ENCODE peak calls at places on chromosomes 4 and X, in six cellular contexts. Y is hepatocyte, L is neuronal stem cell, A is heart right ventricle, Z is OCI-LY7, I is breast epithelium. F is an unnamed sample.

GRCh38 chr4:86043755-86044592 is 315.9 kb downstream of the MAPK10 start:
- DNase-seq in Y (peak; percentile 60), L (peak; percentile 17), I (no peak), Z (peak; percentile 57), A (peak; percentile 46), F (peak; percentile 13)

GRCh38 chr4:5758741-5759140 is 47.7 kb downstream of the EVC start:
- DNase-seq in Y (peak; percentile 58), Z (no peak), A (no peak), I (no peak), L (no peak), F (no peak)

GRCh38 chrX:151902813-151903591 is 9.7 kb upstream of the MAGEA4 start:
- DNase-seq in Y (peak; percentile 71), A (peak; percentile 14), Z (no peak), I (no peak), L (no peak), F (no peak)

GRCh38 chr4:113822555-113823290 is 61.2 kb upstream of the CAMK2D start:
- DNase-seq in Y (no peak), A (no peak), L (no peak), I (no peak), Z (no peak), F (no peak)

GRCh38 chr4:4384837-4385236 is 2.1 kb upstream of the NSG1 start:
- DNase-seq in Z (peak; percentile 49), A (no peak), I (no peak), L (peak; percentile 52), Y (no peak), F (peak; percentile 71)

GRCh38 chrX:150486011-150486410 is 82.4 kb upstream of the MTM1 start:
- DNase-seq in Z (peak; percentile 33), I (no peak), Y (peak; percentile 51), A (peak; percentile 25), L (no peak), F (no peak)

GRCh38 chr4:100493756-100494155 is 24.1 kb downstream of the EMCN start:
- DNase-seq in A (no peak), Y (no peak), L (no peak), I (no peak), Z (no peak), F (no peak)

GRCh38 chr4:104408893-104409292 is 85.8 kb downstream of the CXXC4 start:
- DNase-seq in A (no peak), I (no peak), Y (no peak), Z (no peak), L (no peak), F (no peak)

GRCh38 chrX:103554687-103555417 is 30.5 kb upstream of the TCEAL4 start:
- DNase-seq in I (no peak), Z (peak; percentile 78), L (peak; percentile 73), A (peak; percentile 21), Y (peak; percentile 73), F (peak; percentile 50)

GRCh38 chr4:43339435-43339834 is 446.9 kb downstream of the GRXCR1 start:
- DNase-seq in A (no peak), L (no peak), I (no peak), Y (no peak), Z (no peak), F (no peak)

GRCh38 chrX:103878466-103879151 is 46.6 kb upstream of the RAB9B start:
- DNase-seq in I (no peak), A (peak; percentile 11), Y (peak; percentile 30), L (no peak), Z (no peak), F (no peak)

GRCh38 chrX:41084360-41085104 is 713 bp upstream of the USP9X start:
- DNase-seq in A (peak; percentile 95), Y (peak; percentile 97), I (peak; percentile 95), Z (peak; percentile 91), L (peak; percentile 94), F (peak; percentile 63)

GRCh38 chr4:169305651-169306050 is 34.9 kb upstream of the SH3RF1 start:
- DNase-seq in Y (no peak), A (peak; percentile 20), Z (no peak), L (no peak), I (no peak), F (no peak)

GRCh38 chr4:25030283-25031076 is at the start of gene LGI2:
- DNase-seq in I (no peak), Z (no peak), Y (peak; percentile 73), L (peak; percentile 33), A (peak; percentile 44), F (no peak)

GRCh38 chr4:146814736-146815135 is 130.9 kb downstream of the TTC29 start:
- DNase-seq in L (no peak), Z (no peak), Y (no peak), I (no peak), A (no peak), F (no peak)

GRCh38 chr4:498328-498919 is 532 bp downstream of the ZNF721 start:
- DNase-seq in I (no peak), Y (no peak), L (no peak), A (no peak), Z (no peak), F (no peak)

GRCh38 chr4:88690355-88690754 is 7.3 kb downstream of the NAP1L5 start:
- DNase-seq in Z (no peak), I (no peak), Y (no peak), A (no peak), L (no peak), F (no peak)

GRCh38 chr4:88693792-88694191 is 3.8 kb downstream of the NAP1L5 start:
- DNase-seq in L (no peak), I (no peak), Y (no peak), A (no peak), Z (no peak), F (no peak)

GRCh38 chr4:88689877-88690276 is 7.8 kb downstream of the NAP1L5 start:
- DNase-seq in A (no peak), L (no peak), Z (no peak), Y (no peak), I (no peak), F (no peak)
- H3K36me3 ChIP-seq in A (no peaks in the 10 kb centered on the region), L (no peaks in the 10 kb centered on the region), Z (no peaks in the 10 kb centered on the region), Y (no peaks in the 10 kb centered on the region), I (no peaks in the 10 kb centered on the region), F (no peaks in the 10 kb centered on the region)

DNA sequence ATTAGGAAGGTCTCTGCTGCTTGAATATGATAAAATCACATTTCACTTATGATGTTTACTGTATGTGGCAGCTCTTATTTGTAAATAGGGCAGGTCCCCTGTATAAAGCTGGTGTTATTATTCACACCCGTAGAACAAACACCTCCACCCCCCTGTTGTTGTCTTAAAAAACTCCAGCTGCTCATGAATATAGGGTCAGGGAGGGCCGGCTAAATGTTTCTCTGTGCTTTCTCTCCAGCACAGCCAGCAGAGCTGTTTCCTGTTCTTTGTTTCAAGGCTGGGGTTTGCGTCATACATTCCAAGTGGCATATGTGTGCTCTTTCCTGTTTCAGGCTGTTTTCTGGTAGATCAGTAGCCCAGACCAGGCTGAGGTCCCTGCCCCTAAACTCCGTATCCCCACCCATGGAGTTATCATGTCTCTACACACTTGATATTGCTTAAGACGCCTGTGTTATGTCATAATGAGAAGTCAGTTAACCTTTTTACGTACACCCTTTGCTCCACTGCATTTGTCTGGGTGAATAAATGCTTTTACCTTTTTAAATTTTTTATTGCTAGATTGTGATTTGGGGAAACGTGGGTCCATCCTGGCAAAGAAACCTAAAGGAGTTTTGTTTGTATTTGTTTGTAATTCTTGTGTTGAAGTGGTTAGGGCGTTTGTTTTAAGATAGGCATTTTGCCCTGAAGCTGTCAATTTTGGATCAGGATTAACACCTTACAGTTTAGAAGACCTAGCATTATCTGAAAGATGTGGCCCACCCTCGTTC is 3.2 kb downstream of the KLF3 start:
- DNase-seq in L (peak; percentile 85), Y (peak; percentile 94), A (peak; percentile 90), Z (peak; percentile 16), I (no peak), F (peak; percentile 91)
- H3K4me3 ChIP-seq in L (peak overlapping the region; percentile 64), Y (peak overlapping the region; percentile 95), A (peak overlapping the region; percentile 91), Z (no peak overlapping the region), I (peak overlapping the region; percentile 98), F (no peak overlapping the region)

GRCh38 chr4:182778222-182778982 is 138.8 kb downstream of the DCTD start:
- DNase-seq in Z (no peak), L (no peak), A (no peak), I (no peak), Y (no peak), F (no peak)
- H3K4me1 ChIP-seq in Z (no peaks in the 10 kb centered on the region), L (peaks cover 6% of the 10 kb centered on the region), A (no peaks in the 10 kb centered on the region), I (no peaks in the 10 kb centered on the region), Y (no peaks in the 10 kb centered on the region), F (no peaks in the 10 kb centered on the region)

GRCh38 chr4:102612824-102613366 is 111.7 kb downstream of the NFKB1 start:
- DNase-seq in L (no peak), A (no peak), I (no peak), Y (no peak), Z (no peak), F (no peak)

GRCh38 chr4:102616661-102617060 is 115.5 kb downstream of the NFKB1 start:
- DNase-seq in I (no peak), L (no peak), A (no peak), Y (no peak), Z (peak; percentile 37), F (no peak)

GRCh38 chr4:102610476-102610875 is 109.3 kb downstream of the NFKB1 start:
- DNase-seq in Z (no peak), A (no peak), Y (no peak), L (no peak), I (no peak), F (no peak)

GRCh38 chr4:102612195-102612594 is 111.0 kb downstream of the NFKB1 start:
- DNase-seq in I (no peak), A (no peak), Z (no peak), Y (no peak), L (no peak), F (no peak)

GRCh38 chr4:102614801-102615200 is 113.6 kb downstream of the NFKB1 start:
- DNase-seq in Z (no peak), L (no peak), Y (no peak), I (no peak), A (no peak), F (no peak)
- H3K36me3 ChIP-seq in Z (peaks cover 58% of the 10 kb centered on the region), L (peaks cover 4% of the 10 kb centered on the region), Y (no peaks in the 10 kb centered on the region), I (no peaks in the 10 kb centered on the region), A (no peaks in the 10 kb centered on the region), F (no peaks in the 10 kb centered on the region)

DNA sequence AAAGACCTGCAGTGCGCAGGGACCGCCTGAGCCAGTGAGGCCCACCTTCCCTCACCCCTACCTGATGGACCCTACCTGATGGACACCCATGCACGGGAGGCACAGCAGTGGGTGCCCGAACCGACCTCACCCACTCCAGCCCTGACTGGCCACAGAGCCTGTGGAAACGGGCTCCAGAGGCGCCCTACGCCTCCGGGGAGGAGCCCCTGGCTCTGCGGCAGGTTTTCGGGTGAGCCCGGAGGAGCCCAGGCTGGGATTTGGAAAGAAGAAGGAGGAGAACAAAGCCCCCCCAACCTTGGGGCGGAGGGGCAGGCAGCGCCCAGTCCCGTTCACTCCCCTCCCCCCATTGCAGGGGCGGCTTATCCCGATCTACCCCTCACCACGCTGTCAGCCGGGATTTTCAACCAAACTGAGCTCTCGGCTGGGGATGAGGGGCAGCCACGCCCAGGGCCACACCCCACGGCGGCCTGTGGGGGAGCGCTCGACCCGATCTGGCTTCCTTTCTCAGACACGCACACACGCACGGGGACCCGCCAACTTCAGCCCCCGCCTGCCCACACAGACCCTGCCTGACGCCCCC is 675 bp downstream of the L1CAM start:
- DNase-seq in L (no peak), A (no peak), Z (no peak), Y (no peak), I (no peak), F (no peak)
- H3K4me3 ChIP-seq in L (peak overlapping the region; percentile 53), A (no peak overlapping the region), Z (no peak overlapping the region), Y (no peak overlapping the region), I (no peak overlapping the region), F (peak overlapping the region; percentile 55)

GRCh38 chr4:15010038-15010585 is 7.8 kb downstream of the CPEB2 start:
- DNase-seq in Y (no peak), L (no peak), A (no peak), Z (no peak), I (no peak), F (no peak)
- H3K4me1 ChIP-seq in Y (no peaks in the 10 kb centered on the region), L (peaks cover 1% of the 10 kb centered on the region), A (peaks cover 52% of the 10 kb centered on the region), Z (peaks cover 17% of the 10 kb centered on the region), I (peaks cover 10% of the 10 kb centered on the region), F (peaks cover 2% of the 10 kb centered on the region)